ENCODE peak calls at places on chromosome 1, in five cellular contexts. X is stomach, C is MM.1S, F is mammary epithelial cell, B is HFF-Myc. V is an unnamed sample.

GRCh38 chr1:210689741-210690635 is 361.3 kb downstream of the HHAT start:
- DNase-seq in X (no peak), C (no peak), F (no peak), B (no peak), V (no peak)

GRCh38 chr1:211829343-211830054 is 1.1 kb downstream of the LPGAT1 start:
- DNase-seq in X (no peak), C (no peak), F (peak), B (no peak), V (no peak)

GRCh38 chr1:36879613-36880012 is 154.7 kb downstream of the GRIK3 start:
- DNase-seq in X (peak), C (no peak), F (no peak), B (no peak), V (no peak)

GRCh38 chr1:221573727-221574126 is 168.2 kb downstream of the DUSP10 start:
- DNase-seq in X (no peak), C (no peak), F (no peak), B (no peak), V (no peak)

GRCh38 chr1:178923512-178923911 is 52.6 kb upstream of the ANGPTL1 start:
- DNase-seq in X (no peak), C (no peak), F (no peak), B (no peak), V (no peak)

GRCh38 chr1:162943627-162944026 is 82.7 kb upstream of the CCDC190 start:
- DNase-seq in X (no peak), C (no peak), F (peak), B (peak), V (no peak)

GRCh38 chr1:9960705-9961562 is 17.7 kb downstream of the NMNAT1 start:
- DNase-seq in X (no peak), C (peak), F (no peak), B (no peak), V (no peak)

GRCh38 chr1:37498872-37499617 is 15.5 kb downstream of the MEAF6 start:
- DNase-seq in X (peak), C (no peak), F (peak), B (no peak), V (no peak)

GRCh38 chr1:175373786-175374623 is 181.4 kb upstream of the KIAA0040 start:
- DNase-seq in X (no peak), C (peak), F (no peak), B (no peak), V (no peak)

GRCh38 chr1:64403331-64403730 is 66.6 kb upstream of the CACHD1 start:
- DNase-seq in X (no peak), C (no peak), F (no peak), B (no peak), V (peak)

GRCh38 chr1:247627951-247628350 is 22.6 kb downstream of the OR2G3 start:
- DNase-seq in X (no peak), C (no peak), F (no peak), B (no peak), V (no peak)

GRCh38 chr1:1924849-1925248 is 5.8 kb upstream of the TMEM52 start:
- DNase-seq in X (no peak), C (no peak), F (no peak), B (no peak), V (no peak)

GRCh38 chr1:90114521-90115141 is 119.7 kb downstream of the ZNF326 start:
- DNase-seq in X (no peak), C (peak), F (peak), B (peak), V (peak)

GRCh38 chr1:204196068-204196795 is at the start of gene KISS1:
- DNase-seq in X (no peak), C (no peak), F (no peak), B (no peak), V (no peak)

GRCh38 chr1:204989266-204990058 is 53.5 kb upstream of the CNTN2 start:
- DNase-seq in X (peak), C (peak), F (peak), B (peak), V (peak)

GRCh38 chr1:167862432-167863076 is 51.4 kb downstream of the ADCY10 start:
- DNase-seq in X (no peak), C (no peak), F (no peak), B (peak), V (no peak)

GRCh38 chr1:212621043-212621829 is 12.7 kb downstream of the ATF3 start:
- DNase-seq in X (no peak), C (no peak), F (no peak), B (no peak), V (no peak)

GRCh38 chr1:166952002-166952746 is 23.2 kb downstream of the ILDR2 start:
- DNase-seq in X (no peak), C (no peak), F (peak), B (peak), V (no peak)

GRCh38 chr1:27594542-27595510 is 9.1 kb downstream of the AHDC1 start:
- DNase-seq in X (no peak), C (no peak), F (peak), B (no peak), V (no peak)

GRCh38 chr1:162070825-162071224 is 1.3 kb downstream of the NOS1AP start:
- DNase-seq in X (no peak), C (peak), F (peak), B (no peak), V (no peak)

GRCh38 chr1:76086597-76086996 is 12.1 kb downstream of the ST6GALNAC3 start:
- DNase-seq in X (no peak), C (no peak), F (no peak), B (no peak), V (no peak)

GRCh38 chr1:93692451-93692861 is 10.8 kb upstream of the BCAR3 start:
- DNase-seq in X (no peak), C (no peak), F (peak), B (no peak), V (no peak)

GRCh38 chr1:84936116-84936810 is 43.3 kb upstream of the LPAR3 start:
- DNase-seq in X (no peak), C (peak), F (peak), B (no peak), V (peak)

GRCh38 chr1:64733576-64734288 is 11.1 kb upstream of the RAVER2 start:
- DNase-seq in X (no peak), C (no peak), F (no peak), B (no peak), V (no peak)

GRCh38 chr1:19438552-19439196 is 46.7 kb downstream of the CAPZB start:
- DNase-seq in X (no peak), C (no peak), F (peak), B (no peak), V (no peak)

GRCh38 chr1:116891396-116892072 is 18.2 kb upstream of the PTGFRN start:
- DNase-seq in X (no peak), C (no peak), F (no peak), B (no peak), V (no peak)

GRCh38 chr1:147773215-147773715 is 12.9 kb upstream of the GJA5 start:
- DNase-seq in X (no peak), C (no peak), F (no peak), B (no peak), V (no peak)

GRCh38 chr1:9655127-9655723 is 3.7 kb downstream of the PIK3CD start:
- DNase-seq in X (no peak), C (peak), F (no peak), B (no peak), V (no peak)

GRCh38 chr1:210800756-210801155 is 333.2 kb downstream of the KCNH1 start:
- DNase-seq in X (no peak), C (no peak), F (no peak), B (no peak), V (no peak)

GRCh38 chr1:23370270-23370743 is 671 bp upstream of the ZNF436 start:
- DNase-seq in X (no peak), C (no peak), F (no peak), B (no peak), V (no peak)

GRCh38 chr1:17177654-17178053 is 27.3 kb upstream of the PADI1 start:
- DNase-seq in X (no peak), C (no peak), F (no peak), B (no peak), V (no peak)

DNA sequence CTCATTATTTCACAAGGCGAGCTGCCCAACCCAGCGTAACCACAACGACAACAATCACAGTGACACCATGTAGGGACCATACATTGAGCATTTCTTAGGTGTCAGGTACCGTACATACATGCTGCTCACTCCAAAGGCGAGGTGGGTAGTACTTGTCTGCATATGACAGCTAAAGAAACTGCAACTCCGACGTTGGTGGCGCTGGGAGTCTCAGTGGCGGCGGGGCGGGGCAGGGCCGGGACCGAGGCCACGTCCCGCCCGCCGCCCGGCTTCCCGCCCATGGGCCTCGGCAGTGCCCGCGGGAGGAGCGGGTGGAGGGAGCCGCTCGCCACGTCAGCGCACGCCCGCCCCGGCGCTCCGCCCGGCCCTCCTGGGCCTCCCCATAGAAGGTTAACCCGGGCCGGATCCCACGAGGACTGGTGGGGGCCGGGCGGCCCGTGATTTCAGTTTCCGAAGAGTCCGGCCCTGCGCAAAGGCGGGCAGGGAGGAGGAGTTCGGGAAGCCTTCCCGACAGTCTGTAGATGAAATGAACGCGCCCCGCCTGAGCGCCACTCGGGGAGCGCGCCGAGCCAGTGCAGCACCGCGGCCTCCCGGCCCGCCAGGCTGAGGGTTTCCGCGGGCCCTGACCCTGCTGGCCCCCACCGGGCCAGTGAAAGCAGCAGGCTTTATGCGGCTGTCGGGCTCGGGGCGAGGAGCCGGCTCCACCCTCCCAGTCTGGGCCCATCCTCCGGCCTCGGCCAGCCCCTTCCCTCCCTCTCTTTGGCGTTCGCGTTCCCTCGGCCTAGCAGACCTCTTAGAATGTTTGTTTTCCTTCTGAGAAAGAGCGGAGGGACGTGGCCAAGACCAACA is 119.8 kb upstream of the JUN start:
- DNase-seq in X (peak), C (peak), F (peak), B (no peak), V (peak)
- H3K4me3 ChIP-seq in X (peak), C (peak), F (peak), B (peak), V (peak)

GRCh38 chr1:44820945-44821715 is 12.8 kb downstream of the BTBD19 start:
- DNase-seq in X (no peak), C (no peak), F (no peak), B (no peak), V (no peak)

GRCh38 chr1:44820328-44820944 is 12.1 kb downstream of the BTBD19 start:
- DNase-seq in X (no peak), C (no peak), F (no peak), B (no peak), V (no peak)

GRCh38 chr1:44819257-44819593 is 10.9 kb downstream of the BTBD19 start:
- DNase-seq in X (no peak), C (no peak), F (peak), B (no peak), V (no peak)

GRCh38 chr1:44817771-44818495 is 9.6 kb downstream of the BTBD19 start:
- DNase-seq in X (no peak), C (no peak), F (no peak), B (no peak), V (no peak)

DNA sequence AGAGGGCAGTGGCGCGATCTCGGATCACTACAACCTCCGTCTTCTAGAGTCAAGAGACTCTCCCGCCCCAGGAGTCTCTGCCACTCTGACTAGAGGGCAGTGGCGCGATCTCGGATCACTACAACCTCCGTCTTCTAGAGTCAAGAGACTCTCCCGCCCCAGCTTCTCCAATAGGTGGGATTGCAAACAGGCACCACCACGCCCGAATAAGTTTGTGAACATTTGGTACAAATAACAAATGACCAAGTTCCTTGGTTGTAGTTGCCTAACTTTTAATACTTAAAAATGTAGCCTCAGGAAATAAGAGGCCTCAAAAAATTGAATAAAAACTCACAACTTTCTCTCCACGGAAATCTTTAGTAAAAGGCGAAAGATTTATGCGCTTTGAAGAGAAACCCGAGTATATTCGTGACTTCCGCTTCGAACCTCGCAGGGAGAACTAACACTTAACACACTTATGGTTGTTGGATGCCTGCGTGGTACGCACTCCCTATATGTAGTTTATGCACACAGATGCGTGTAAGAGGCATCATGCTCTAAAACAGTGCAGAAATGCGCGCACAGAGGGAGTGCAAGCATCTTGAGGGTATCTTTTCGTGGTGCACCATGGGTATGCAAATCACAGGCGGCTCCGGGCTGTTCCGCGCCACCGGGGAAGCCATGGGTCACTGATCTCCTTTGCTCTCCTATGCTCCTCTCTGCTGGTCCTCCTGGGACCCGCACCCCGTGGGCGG is 11.4 kb downstream of the BTBD19 start:
- DNase-seq in X (peak), C (peak), F (peak), B (peak), V (no peak)
- TF ChIP-seq CTCF in X (no peak), C (no peak), F (no peak), B (peak), V (peak)

GRCh38 chr1:183264132-183264531 is 78.1 kb downstream of the LAMC2 start:
- DNase-seq in X (no peak), C (no peak), F (no peak), B (no peak), V (no peak)

GRCh38 chr1:183262628-183263220 is 76.7 kb downstream of the LAMC2 start:
- DNase-seq in X (no peak), C (no peak), F (no peak), B (no peak), V (no peak)

GRCh38 chr1:183255073-183255472 is 69.0 kb downstream of the LAMC2 start:
- DNase-seq in X (no peak), C (no peak), F (no peak), B (no peak), V (no peak)

GRCh38 chr1:183259886-183260285 is 73.8 kb downstream of the LAMC2 start:
- DNase-seq in X (no peak), C (no peak), F (no peak), B (no peak), V (no peak)
- H3K4me3 ChIP-seq in X (no peak), C (no peak), F (no peak), B (no peak), V (no peak)

GRCh38 chr1:165631403-165632151 is 543 bp downstream of the MGST3 start:
- DNase-seq in X (peak), C (peak), F (peak), B (peak), V (peak)
- TF ChIP-seq CTCF in X (no peak), C (no peak), F (peak), B (no peak), V (peak)

DNA sequence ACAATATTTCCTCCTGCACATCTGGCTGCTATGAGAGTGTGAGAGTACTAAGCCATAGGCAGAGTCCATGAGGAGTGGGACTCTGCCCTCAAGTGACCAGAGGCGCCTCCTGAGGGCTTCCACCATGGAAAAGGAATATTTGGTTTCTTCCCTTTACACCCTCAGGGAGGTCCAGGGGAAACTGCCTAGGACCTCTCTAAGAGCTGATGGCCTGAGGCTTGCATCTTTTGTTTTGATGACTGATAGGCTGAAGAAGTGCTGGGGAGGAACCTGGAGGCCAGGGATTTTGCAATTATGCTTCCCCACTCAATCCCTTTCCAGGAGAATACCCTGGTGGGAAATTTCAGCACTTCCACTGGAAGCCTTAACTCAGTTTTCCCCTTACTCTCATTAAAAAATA is 111.0 kb downstream of the PBX1 start:
- DNase-seq in X (no peak), C (no peak), F (no peak), B (no peak), V (no peak)
- H3K4me3 ChIP-seq in X (no peak), C (no peak), F (no peak), B (no peak), V (no peak)

V was measured in AG09309.